ENCODE peak calls at places on chromosomes 1 and 21, in eight cellular contexts. One of them, this sample, is unnamed.

GRCh38 chr1:198686069-198686728 is 47.4 kb downstream of the PTPRC start:
- DNase-seq in suprapubic skin: no peak
- DNase-seq in thyroid gland: no peak
- DNase-seq in psoas muscle: no peak
- DNase-seq in fibroblast of lung: peak
- DNase-seq in GM20000: no peak
- DNase-seq in K562: no peak
- DNase-seq in RWPE2: no peak
- DNase-seq in this sample: no peak

GRCh38 chr1:212221801-212222200 is 63.4 kb upstream of the PPP2R5A start:
- DNase-seq in suprapubic skin: no peak
- DNase-seq in thyroid gland: no peak
- DNase-seq in psoas muscle: no peak
- DNase-seq in fibroblast of lung: no peak
- DNase-seq in GM20000: no peak
- DNase-seq in K562: no peak
- DNase-seq in RWPE2: no peak
- DNase-seq in this sample: no peak

GRCh38 chr1:160519542-160520435 is 3.3 kb downstream of the SLAMF6 start:
- DNase-seq in suprapubic skin: no peak
- DNase-seq in thyroid gland: no peak
- DNase-seq in psoas muscle: no peak
- DNase-seq in fibroblast of lung: no peak
- DNase-seq in GM20000: peak
- DNase-seq in K562: peak
- DNase-seq in RWPE2: no peak
- DNase-seq in this sample: no peak

GRCh38 chr1:145992958-145993617 is 3.3 kb downstream of the TXNIP start:
- DNase-seq in suprapubic skin: no peak
- DNase-seq in thyroid gland: no peak
- DNase-seq in psoas muscle: no peak
- DNase-seq in fibroblast of lung: no peak
- DNase-seq in GM20000: no peak
- DNase-seq in K562: no peak
- DNase-seq in RWPE2: no peak
- DNase-seq in this sample: no peak

GRCh38 chr21:43301424-43302355 is 125.2 kb downstream of the SIK1 start:
- DNase-seq in suprapubic skin: no peak
- DNase-seq in thyroid gland: no peak
- DNase-seq in psoas muscle: peak
- DNase-seq in fibroblast of lung: no peak
- DNase-seq in GM20000: no peak
- DNase-seq in K562: no peak
- DNase-seq in RWPE2: peak
- DNase-seq in this sample: no peak

GRCh38 chr1:154463512-154463990 is 38.5 kb upstream of the TDRD10 start:
- DNase-seq in suprapubic skin: no peak
- DNase-seq in thyroid gland: no peak
- DNase-seq in psoas muscle: no peak
- DNase-seq in fibroblast of lung: no peak
- DNase-seq in GM20000: peak
- DNase-seq in K562: no peak
- DNase-seq in RWPE2: no peak
- DNase-seq in this sample: no peak

GRCh38 chr1:165352442-165353293 is 3.8 kb downstream of the LMX1A start:
- DNase-seq in suprapubic skin: no peak
- DNase-seq in thyroid gland: no peak
- DNase-seq in psoas muscle: no peak
- DNase-seq in fibroblast of lung: no peak
- DNase-seq in GM20000: no peak
- DNase-seq in K562: no peak
- DNase-seq in RWPE2: no peak
- DNase-seq in this sample: peak

GRCh38 chr1:64240209-64240608 is 36.8 kb downstream of the UBE2U start:
- DNase-seq in suprapubic skin: no peak
- DNase-seq in thyroid gland: no peak
- DNase-seq in psoas muscle: no peak
- DNase-seq in fibroblast of lung: peak
- DNase-seq in GM20000: no peak
- DNase-seq in K562: no peak
- DNase-seq in RWPE2: no peak
- DNase-seq in this sample: no peak

GRCh38 chr21:34969431-34970036 is 79.6 kb downstream of the RUNX1 start:
- DNase-seq in suprapubic skin: no peak
- DNase-seq in thyroid gland: no peak
- DNase-seq in psoas muscle: no peak
- DNase-seq in fibroblast of lung: peak
- DNase-seq in GM20000: no peak
- DNase-seq in K562: no peak
- DNase-seq in RWPE2: no peak
- DNase-seq in this sample: no peak

GRCh38 chr1:71521655-71522264 is 440.9 kb upstream of the ZRANB2 start:
- DNase-seq in suprapubic skin: no peak
- DNase-seq in thyroid gland: peak
- DNase-seq in psoas muscle: no peak
- DNase-seq in fibroblast of lung: peak
- DNase-seq in GM20000: peak
- DNase-seq in K562: no peak
- DNase-seq in RWPE2: no peak
- DNase-seq in this sample: peak

GRCh38 chr1:152170287-152170933 is 11.4 kb upstream of the RPTN start:
- DNase-seq in suprapubic skin: no peak
- DNase-seq in thyroid gland: no peak
- DNase-seq in psoas muscle: no peak
- DNase-seq in fibroblast of lung: no peak
- DNase-seq in GM20000: no peak
- DNase-seq in K562: no peak
- DNase-seq in RWPE2: no peak
- DNase-seq in this sample: no peak

GRCh38 chr1:53706356-53706755 is 32.6 kb downstream of the GLIS1 start:
- DNase-seq in suprapubic skin: no peak
- DNase-seq in thyroid gland: no peak
- DNase-seq in psoas muscle: no peak
- DNase-seq in fibroblast of lung: no peak
- DNase-seq in GM20000: no peak
- DNase-seq in K562: no peak
- DNase-seq in RWPE2: no peak
- DNase-seq in this sample: no peak
- TF ChIP-seq CTCF in suprapubic skin: no peak
- TF ChIP-seq CTCF in thyroid gland: no peak
- TF ChIP-seq CTCF in psoas muscle: no peak
- TF ChIP-seq CTCF in fibroblast of lung: no peak
- TF ChIP-seq CTCF in GM20000: no peak
- TF ChIP-seq CTCF in K562: no peak
- TF ChIP-seq CTCF in RWPE2: no peak
- TF ChIP-seq CTCF in this sample: no peak

GRCh38 chr1:234620272-234620711 is 10.3 kb upstream of the IRF2BP2 start:
- DNase-seq in suprapubic skin: no peak
- DNase-seq in thyroid gland: no peak
- DNase-seq in psoas muscle: no peak
- DNase-seq in fibroblast of lung: no peak
- DNase-seq in GM20000: no peak
- DNase-seq in K562: no peak
- DNase-seq in RWPE2: no peak
- DNase-seq in this sample: no peak
- TF ChIP-seq CTCF in suprapubic skin: no peak
- TF ChIP-seq CTCF in thyroid gland: no peak
- TF ChIP-seq CTCF in psoas muscle: no peak
- TF ChIP-seq CTCF in fibroblast of lung: no peak
- TF ChIP-seq CTCF in GM20000: no peak
- TF ChIP-seq CTCF in K562: no peak
- TF ChIP-seq CTCF in RWPE2: no peak
- TF ChIP-seq CTCF in this sample: no peak

DNA sequence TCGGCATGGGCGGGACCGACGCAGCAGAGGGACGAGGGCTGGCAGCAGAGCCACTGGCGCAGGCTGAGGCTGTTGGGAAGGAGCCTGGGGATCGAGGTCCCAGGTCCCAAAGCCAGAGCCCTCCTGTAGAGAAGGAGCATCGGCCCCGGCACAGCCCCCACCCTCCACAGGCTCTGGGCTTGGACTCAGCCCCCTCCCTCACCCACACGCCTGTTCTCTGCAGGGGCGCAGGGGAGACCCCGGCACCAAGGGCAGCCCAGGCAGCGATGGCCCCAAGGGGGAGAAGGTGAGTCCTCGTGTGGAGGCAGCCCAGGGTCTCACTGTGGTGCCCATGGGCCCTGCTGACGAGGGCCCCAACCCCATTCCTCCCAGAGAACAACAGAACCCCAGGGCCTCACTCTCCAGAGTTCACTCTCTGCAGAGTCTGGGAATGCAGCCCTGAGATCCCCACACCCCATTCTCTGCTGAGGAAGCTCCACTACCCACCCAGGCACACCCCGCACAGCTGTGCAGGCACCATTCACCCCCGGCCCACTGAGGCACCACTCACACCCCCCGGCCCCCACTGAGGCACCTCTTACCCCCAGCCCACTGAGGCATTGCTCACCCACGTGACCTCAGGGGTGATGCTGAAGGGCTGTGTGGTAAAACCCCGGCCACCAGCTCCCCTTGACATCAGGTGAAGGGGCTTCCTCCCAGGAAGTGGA is 21.8 kb downstream of the COL6A2 start:
- DNase-seq in suprapubic skin: peak
- DNase-seq in thyroid gland: no peak
- DNase-seq in psoas muscle: peak
- DNase-seq in fibroblast of lung: no peak
- DNase-seq in GM20000: no peak
- DNase-seq in K562: no peak
- DNase-seq in RWPE2: peak
- DNase-seq in this sample: no peak
- TF ChIP-seq CTCF in suprapubic skin: no peak
- TF ChIP-seq CTCF in thyroid gland: no peak
- TF ChIP-seq CTCF in psoas muscle: no peak
- TF ChIP-seq CTCF in fibroblast of lung: no peak
- TF ChIP-seq CTCF in GM20000: no peak
- TF ChIP-seq CTCF in K562: no peak
- TF ChIP-seq CTCF in RWPE2: no peak
- TF ChIP-seq CTCF in this sample: no peak

GRCh38 chr1:24567792-24568388 is 12.0 kb downstream of the NCMAP start:
- DNase-seq in suprapubic skin: no peak
- DNase-seq in thyroid gland: peak
- DNase-seq in psoas muscle: no peak
- DNase-seq in fibroblast of lung: no peak
- DNase-seq in GM20000: no peak
- DNase-seq in K562: no peak
- DNase-seq in RWPE2: no peak
- DNase-seq in this sample: peak
- TF ChIP-seq CTCF in suprapubic skin: no peak
- TF ChIP-seq CTCF in thyroid gland: no peak
- TF ChIP-seq CTCF in psoas muscle: no peak
- TF ChIP-seq CTCF in fibroblast of lung: no peak
- TF ChIP-seq CTCF in GM20000: no peak
- TF ChIP-seq CTCF in K562: peak
- TF ChIP-seq CTCF in RWPE2: no peak
- TF ChIP-seq CTCF in this sample: no peak

GRCh38 chr1:65449214-65449823 is 28.9 kb downstream of the LEPR start:
- DNase-seq in suprapubic skin: no peak
- DNase-seq in thyroid gland: no peak
- DNase-seq in psoas muscle: no peak
- DNase-seq in fibroblast of lung: no peak
- DNase-seq in GM20000: no peak
- DNase-seq in K562: no peak
- DNase-seq in RWPE2: no peak
- DNase-seq in this sample: no peak
- TF ChIP-seq CTCF in suprapubic skin: no peak
- TF ChIP-seq CTCF in thyroid gland: no peak
- TF ChIP-seq CTCF in psoas muscle: no peak
- TF ChIP-seq CTCF in fibroblast of lung: no peak
- TF ChIP-seq CTCF in GM20000: no peak
- TF ChIP-seq CTCF in K562: no peak
- TF ChIP-seq CTCF in RWPE2: peak
- TF ChIP-seq CTCF in this sample: no peak

DNA sequence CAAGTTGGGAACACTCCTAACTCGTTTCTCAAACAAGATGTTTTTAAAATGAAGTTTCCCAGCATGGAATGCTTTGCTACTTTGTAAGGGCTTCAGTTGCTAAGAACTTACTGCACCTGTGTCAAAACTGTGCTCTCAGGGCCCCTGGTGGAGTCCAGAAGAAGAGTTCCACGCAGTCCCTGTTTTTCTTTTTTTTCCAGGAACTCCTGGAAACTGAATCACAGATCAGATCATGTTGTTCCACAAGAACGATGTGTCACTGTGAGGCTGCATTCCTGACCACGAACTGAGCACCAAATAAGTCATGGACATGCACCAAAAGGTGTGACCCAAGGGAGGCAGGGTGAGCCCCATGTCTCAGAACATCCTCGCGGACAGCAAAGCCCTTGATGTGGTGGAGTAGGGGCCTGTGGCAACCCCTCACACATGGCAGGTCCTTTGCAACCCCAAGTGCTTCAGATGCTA is 257.2 kb downstream of the KCNJ6 start:
- DNase-seq in suprapubic skin: no peak
- DNase-seq in thyroid gland: no peak
- DNase-seq in psoas muscle: no peak
- DNase-seq in fibroblast of lung: peak
- DNase-seq in GM20000: no peak
- DNase-seq in K562: peak
- DNase-seq in RWPE2: no peak
- DNase-seq in this sample: no peak
- TF ChIP-seq CTCF in suprapubic skin: no peak
- TF ChIP-seq CTCF in thyroid gland: no peak
- TF ChIP-seq CTCF in psoas muscle: peak
- TF ChIP-seq CTCF in fibroblast of lung: peak
- TF ChIP-seq CTCF in GM20000: no peak
- TF ChIP-seq CTCF in K562: no peak
- TF ChIP-seq CTCF in RWPE2: peak
- TF ChIP-seq CTCF in this sample: no peak